ENCODE peak calls at places on chromosomes 11 and 22, in seven cellular contexts. D, G, H, N, R, J and Q are unnamed samples.

GRCh38 chr11:8206251-8207079 is 37.6 kb upstream of the RIC3 start:
- DNase-seq in D (no peak), G (no peak), H (no peak), N (no peak), R (no peak), J (peak), Q (peak)

GRCh38 chr22:44711701-44712100 is 9.7 kb downstream of the PRR5 start:
- DNase-seq in D (no peak), G (no peak), H (no peak), N (no peak), R (no peak), J (no peak), Q (no peak)

GRCh38 chr11:31606893-31607292 is 97.3 kb downstream of the ELP4 start:
- DNase-seq in D (no peak), G (no peak), H (no peak), N (no peak), R (no peak), J (no peak), Q (no peak)

GRCh38 chr22:43529954-43530863 is 118.4 kb downstream of the MPPED1 start:
- DNase-seq in D (peak), G (no peak), H (no peak), N (no peak), R (no peak), J (no peak), Q (no peak)

GRCh38 chr11:5666396-5666780 is 18.5 kb downstream of the TRIM5 start:
- DNase-seq in D (no peak), G (no peak), H (no peak), N (no peak), R (no peak), J (no peak), Q (no peak)

GRCh38 chr11:68213555-68214172 is 568 bp upstream of the KMT5B start:
- DNase-seq in D (peak), G (peak), H (peak), N (peak), R (peak), J (peak), Q (no peak)

GRCh38 chr11:57219021-57219627 is 17.9 kb downstream of the APLNR start:
- DNase-seq in D (no peak), G (no peak), H (no peak), N (no peak), R (no peak), J (no peak), Q (no peak)

GRCh38 chr11:13944801-13945505 is 17.6 kb upstream of the SPON1 start:
- DNase-seq in D (no peak), G (no peak), H (no peak), N (no peak), R (no peak), J (peak), Q (peak)

GRCh38 chr11:82505384-82505783 is 228.3 kb downstream of the FAM181B start:
- DNase-seq in D (no peak), G (no peak), H (no peak), N (no peak), R (no peak), J (peak), Q (no peak)

GRCh38 chr11:116618461-116618860 is 154.3 kb downstream of the BUD13 start:
- DNase-seq in D (no peak), G (no peak), H (no peak), N (no peak), R (no peak), J (no peak), Q (no peak)

GRCh38 chr11:66068154-66068821 is 1.8 kb upstream of the PACS1 start:
- DNase-seq in D (peak), G (peak), H (peak), N (peak), R (peak), J (peak), Q (no peak)

GRCh38 chr11:128881221-128881620 is 9.9 kb upstream of the KCNJ5 start:
- DNase-seq in D (no peak), G (no peak), H (no peak), N (no peak), R (no peak), J (no peak), Q (no peak)

GRCh38 chr11:113274708-113275582 is 39.4 kb upstream of the TTC12 start:
- DNase-seq in D (peak), G (no peak), H (no peak), N (no peak), R (no peak), J (peak), Q (no peak)

GRCh38 chr22:38786631-38787030 is 7.3 kb downstream of the DNAL4 start:
- DNase-seq in D (no peak), G (no peak), H (no peak), N (no peak), R (no peak), J (no peak), Q (no peak)